ENCODE peak calls at places on chromosome 15, in five cellular contexts. D is GM23338, R is neural progenitor cell, A is SK-N-SH, N is HCT116. F is an unnamed sample.

GRCh38 chr15:84572231-84572630 is 28.6 kb upstream of the ZSCAN2 start:
- DNase-seq in N (no peak), D (no peak), R (no peak), A (no peak), F (no peak)

GRCh38 chr15:80891006-80891405 is 98.6 kb downstream of the MESD start:
- DNase-seq in R (no peak), A (no peak), N (no peak), D (no peak), F (no peak)

GRCh38 chr15:69531302-69532027 is 78.8 kb downstream of the RPLP1 start:
- DNase-seq in D (peak), R (peak), A (no peak), N (no peak), F (no peak)

GRCh38 chr15:33098082-33099058 is 96.1 kb downstream of the FMN1 start:
- DNase-seq in D (no peak), R (no peak), A (no peak), N (no peak), F (no peak)

GRCh38 chr15:98505611-98506031 is 142.7 kb upstream of the IGF1R start:
- DNase-seq in D (no peak), R (no peak), N (no peak), A (no peak), F (no peak)

GRCh38 chr15:33988384-33988783 is 20.1 kb downstream of the CHRM5 start:
- DNase-seq in N (no peak), D (no peak), A (no peak), R (no peak), F (no peak)

GRCh38 chr15:80250614-80251504 is 1.2 kb downstream of the CTXND1 start:
- DNase-seq in A (peak), N (no peak), D (peak), R (peak), F (no peak)

GRCh38 chr15:48573780-48574179 is 71.7 kb downstream of the FBN1 start:
- DNase-seq in A (peak), D (no peak), R (no peak), N (no peak), F (no peak)

GRCh38 chr15:55909036-55909811 is 84.2 kb downstream of the NEDD4 start:
- DNase-seq in A (no peak), N (no peak), R (no peak), D (no peak), F (no peak)

GRCh38 chr15:28885630-28886430 is at the start of gene APBA2:
- DNase-seq in R (peak), N (no peak), D (peak), A (peak), F (no peak)

GRCh38 chr15:71826196-71826595 is 15.8 kb downstream of the NR2E3 start:
- DNase-seq in A (no peak), N (no peak), R (peak), D (peak), F (no peak)

GRCh38 chr15:71822890-71823289 is 12.5 kb downstream of the NR2E3 start:
- DNase-seq in A (no peak), R (no peak), N (no peak), D (no peak), F (no peak)

GRCh38 chr15:71821547-71822129 is 11.3 kb downstream of the NR2E3 start:
- DNase-seq in R (no peak), N (no peak), D (no peak), A (no peak), F (no peak)

GRCh38 chr15:71820127-71820526 is 9.8 kb downstream of the NR2E3 start:
- DNase-seq in A (no peak), D (no peak), R (no peak), N (no peak), F (no peak)

GRCh38 chr15:71823801-71824200 is 13.4 kb downstream of the NR2E3 start:
- DNase-seq in N (no peak), R (no peak), D (no peak), A (no peak), F (no peak)
- TF ChIP-seq EZH2phosphoT487 in N (no peak), R (no peak), D (no peak), A (no peak), F (no peak)

GRCh38 chr15:67092726-67093125 is 27.3 kb downstream of the SMAD3 start:
- DNase-seq in R (no peak), N (no peak), D (no peak), A (no peak), F (no peak)
- TF ChIP-seq EZH2phosphoT487 in R (no peak), N (no peak), D (no peak), A (no peak), F (no peak)

GRCh38 chr15:74528876-74529275 is 12.1 kb upstream of the ARID3B start:
- DNase-seq in A (no peak), R (no peak), N (no peak), D (no peak), F (no peak)

GRCh38 chr15:74531144-74531811 is 9.7 kb upstream of the ARID3B start:
- DNase-seq in N (no peak), D (peak), A (no peak), R (peak), F (no peak)

GRCh38 chr15:74525946-74526345 is 15.1 kb upstream of the ARID3B start:
- DNase-seq in D (no peak), R (no peak), A (no peak), N (peak), F (no peak)

GRCh38 chr15:74530771-74531143 is 10.3 kb upstream of the ARID3B start:
- DNase-seq in N (no peak), R (no peak), D (no peak), A (no peak), F (no peak)

DNA sequence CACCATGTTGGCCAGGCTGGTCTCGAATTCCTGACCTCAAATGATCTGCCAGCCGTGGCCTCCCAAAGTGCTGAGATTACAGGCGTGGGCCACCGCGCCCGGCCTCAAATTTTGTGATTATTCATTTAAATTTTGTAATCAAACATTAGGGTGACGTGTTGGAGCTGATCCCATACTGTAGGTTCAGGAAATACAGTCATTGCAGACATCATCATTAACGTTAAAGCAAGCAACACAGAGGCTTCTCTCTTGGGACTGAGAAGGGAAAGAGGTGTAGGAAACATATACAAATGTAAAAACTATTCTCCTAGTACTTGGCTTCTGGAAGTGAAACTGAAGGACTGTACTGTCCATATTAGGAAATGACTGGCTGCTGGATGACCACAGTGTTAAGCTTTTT is 11.1 kb upstream of the ARID3B start:
- DNase-seq in D (no peak), N (no peak), R (no peak), A (no peak), F (no peak)
- TF ChIP-seq EZH2phosphoT487 in D (no peak), N (no peak), R (no peak), A (no peak), F (no peak)

GRCh38 chr15:72197460-72198409 is at the start of gene GRAMD2A:
- DNase-seq in A (peak), N (peak), R (peak), D (peak), F (no peak)
- TF ChIP-seq EZH2phosphoT487 in A (no peak), N (no peak), R (peak), D (no peak), F (no peak)

GRCh38 chr15:94287794-94288246 is 56.5 kb downstream of the MCTP2 start:
- DNase-seq in R (no peak), N (no peak), A (peak), D (peak), F (peak)
- TF ChIP-seq EZH2phosphoT487 in R (no peak), N (no peak), A (no peak), D (no peak), F (no peak)

DNA sequence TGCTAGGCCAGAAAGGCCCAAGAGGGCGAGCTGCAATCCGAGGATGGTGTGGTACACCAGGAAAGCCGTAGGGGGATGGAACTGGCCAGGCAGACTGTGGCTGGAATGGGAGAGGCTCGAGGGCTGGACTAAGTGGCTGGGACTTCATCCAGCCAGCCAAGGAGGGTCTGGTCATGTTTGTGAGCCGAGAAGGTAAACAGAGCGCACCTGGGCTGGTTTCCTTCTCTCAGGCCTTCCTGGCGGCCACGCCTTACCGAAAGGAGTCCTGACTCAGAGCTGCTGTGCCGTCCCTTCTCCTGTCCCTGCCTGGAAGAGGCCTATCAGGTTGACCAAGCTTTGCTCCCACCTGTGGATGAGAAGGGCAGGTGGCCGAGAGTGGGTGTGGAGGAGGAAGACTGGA is 71.5 kb upstream of the GATM start:
- DNase-seq in R (no peak), D (no peak), A (no peak), N (no peak), F (no peak)
- TF ChIP-seq EZH2phosphoT487 in R (no peak), D (no peak), A (no peak), N (no peak), F (no peak)

DNA sequence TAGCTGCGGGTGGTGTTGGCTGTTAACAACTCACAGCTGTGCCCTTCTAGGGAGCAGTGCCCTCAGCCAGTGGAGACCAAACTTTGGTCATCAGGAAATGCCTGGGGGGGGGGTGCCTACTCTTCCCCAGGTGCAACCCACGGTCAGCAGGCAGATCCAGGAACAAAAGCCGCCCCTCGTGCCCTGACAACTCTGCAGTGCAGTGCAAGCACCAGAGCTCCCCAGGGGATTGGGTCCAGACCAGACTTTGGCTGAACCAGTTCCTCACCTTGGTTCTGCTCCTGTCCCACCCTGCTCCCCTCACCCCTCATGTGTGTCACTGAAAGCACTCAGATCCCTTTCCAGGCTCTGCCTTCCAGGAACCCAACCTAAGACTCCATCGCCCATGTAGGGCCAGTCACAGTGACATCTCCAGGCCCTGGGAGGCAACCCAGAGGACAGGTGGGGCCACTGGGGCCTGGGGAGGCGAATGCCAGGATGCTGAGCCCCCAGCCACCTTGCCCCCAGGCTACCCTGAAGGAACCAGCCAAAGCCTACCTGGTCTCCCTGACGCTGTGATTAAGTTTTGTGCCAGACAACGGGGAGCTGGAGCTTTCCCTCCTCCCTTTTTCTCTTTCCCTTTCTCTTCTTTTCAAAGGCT is 207.4 kb upstream of the LINGO1 start:
- DNase-seq in R (no peak), D (no peak), A (no peak), N (no peak), F (no peak)
- TF ChIP-seq EZH2phosphoT487 in R (no peak), D (no peak), A (no peak), N (no peak), F (no peak)

DNA sequence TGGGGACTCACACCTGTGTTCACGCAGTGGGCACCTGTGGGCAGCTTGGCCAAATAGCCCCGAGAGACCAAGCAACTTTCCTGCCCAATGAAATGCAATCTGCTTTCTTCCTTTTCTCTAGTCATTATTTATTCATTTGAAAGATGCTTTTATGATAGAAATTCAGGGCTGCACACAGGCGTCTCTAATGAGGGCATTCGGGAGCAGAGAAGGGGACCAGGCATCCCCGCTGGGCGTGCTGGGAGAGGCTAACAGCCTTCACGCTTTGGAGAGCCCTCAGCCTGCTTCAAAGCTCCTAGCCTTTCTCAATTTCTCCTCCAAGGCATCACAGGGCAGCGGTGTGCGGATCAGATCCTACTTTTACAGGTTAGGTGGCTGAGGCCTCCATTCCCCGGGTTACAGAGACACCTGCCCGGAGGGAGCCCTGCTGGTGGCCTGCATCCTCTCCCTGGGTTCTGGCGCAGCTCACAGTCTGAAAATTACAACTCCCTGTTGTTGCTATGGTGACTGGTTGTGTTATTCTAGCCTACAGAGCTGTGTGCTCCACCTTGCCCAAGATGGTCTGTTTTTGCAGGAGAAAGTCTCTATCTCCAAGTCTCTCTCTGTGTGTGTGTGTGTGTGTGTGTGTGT is 21.8 kb upstream of the KLF13 start:
- DNase-seq in N (no peak), D (peak), A (peak), R (no peak), F (peak)
- TF ChIP-seq EZH2phosphoT487 in N (no peak), D (no peak), A (no peak), R (no peak), F (no peak)

DNA sequence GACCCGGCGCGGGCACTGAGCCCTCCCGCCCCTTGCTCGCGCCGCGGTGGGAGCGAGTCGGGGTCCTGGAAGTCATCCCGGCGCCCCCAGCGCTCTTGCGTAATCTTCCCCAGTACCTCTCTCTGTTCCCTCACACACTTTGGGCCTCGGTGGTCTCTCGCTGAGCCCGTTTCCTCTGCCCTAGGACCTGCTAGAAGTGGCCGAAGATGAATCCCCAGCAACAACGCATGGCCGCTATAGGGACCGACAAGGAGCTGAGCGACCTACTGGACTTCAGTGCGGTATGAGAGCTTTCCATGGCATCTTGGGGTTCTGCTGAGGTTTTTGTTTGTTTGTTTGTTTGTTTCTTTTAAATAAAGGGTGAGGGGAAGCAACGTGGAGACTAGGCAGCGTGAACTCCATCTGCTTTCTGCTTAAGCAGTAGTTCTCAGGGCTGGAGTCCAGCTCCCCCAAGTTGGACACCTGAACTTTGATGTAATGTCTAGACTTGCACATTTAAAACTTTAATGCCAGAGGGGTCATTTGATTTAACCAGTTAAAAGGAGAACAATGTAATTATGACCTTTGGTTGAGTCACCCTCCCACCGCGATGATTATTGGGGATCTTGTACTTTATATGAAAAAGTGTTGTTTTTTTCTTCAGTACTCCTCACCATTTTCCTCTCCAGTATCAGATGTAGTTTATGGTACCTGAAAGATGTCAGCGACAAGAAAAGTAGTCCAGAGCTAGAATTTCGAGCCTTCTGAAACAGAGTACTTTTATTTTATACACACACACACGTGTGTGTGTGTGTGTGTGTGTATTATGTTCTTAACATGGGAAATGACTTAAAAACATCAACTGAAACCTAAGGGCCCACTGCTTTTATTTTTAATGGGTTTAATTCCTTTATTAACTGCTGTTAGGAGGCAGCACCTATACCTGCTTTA is 1.5 kb downstream of the TCF12 start:
- DNase-seq in R (peak), A (no peak), N (no peak), D (peak), F (peak)
- TF ChIP-seq EZH2phosphoT487 in R (no peak), A (no peak), N (no peak), D (no peak), F (no peak)

DNA sequence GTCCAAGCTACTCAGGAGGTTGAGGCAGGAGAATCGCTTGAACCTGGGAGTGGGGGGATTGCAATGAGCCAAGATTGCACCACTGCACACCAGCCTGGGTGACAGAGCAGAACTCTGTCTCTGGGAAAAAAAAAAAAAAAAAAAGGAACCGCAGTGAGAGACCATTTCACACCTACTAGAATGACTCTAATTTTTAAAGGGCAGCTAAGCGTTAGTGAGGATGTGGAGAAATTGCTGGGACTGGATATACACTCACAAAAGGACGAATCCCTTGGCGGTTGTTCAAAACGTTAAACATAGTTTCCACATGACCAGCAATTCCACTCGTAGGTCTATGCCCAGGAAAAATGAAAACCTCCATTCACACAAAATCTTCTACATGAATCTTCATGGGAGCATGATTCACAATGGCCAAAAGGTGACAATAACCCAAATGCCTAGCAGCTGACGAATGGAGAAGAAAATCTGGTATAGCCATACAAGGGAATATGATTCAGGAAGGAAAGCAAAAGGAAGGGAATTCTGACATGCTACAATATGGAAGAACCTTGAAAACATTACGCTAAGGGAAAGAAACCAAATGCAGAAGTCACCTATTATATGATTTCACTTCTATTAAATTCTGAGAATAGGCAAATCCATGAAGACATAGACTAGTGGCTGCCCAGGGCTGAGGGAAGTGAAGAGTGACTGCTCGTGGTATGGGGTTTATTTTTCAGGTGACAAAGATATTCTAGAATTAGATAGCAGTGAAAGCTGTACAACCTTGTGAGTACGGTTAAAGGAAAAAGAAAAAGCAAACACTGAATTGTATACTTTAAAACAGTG is 126.9 kb downstream of the CHSY1 start:
- DNase-seq in D (no peak), R (no peak), A (no peak), N (peak), F (no peak)
- TF ChIP-seq EZH2phosphoT487 in D (no peak), R (no peak), A (no peak), N (no peak), F (no peak)